ENCODE peak calls at places on chromosomes 7 and 10, in nine cellular contexts. C is fibroblast of lung, T is lower lobe of right lung, P is brain microvascular endothelial cell, U is psoas muscle, E is pancreas, O is hepatocyte, L is fibroblast of mammary gland, H is astrocyte of the spinal cord. K is an unnamed sample.

GRCh38 chr7:151821226-151821625 is 55.7 kb downstream of the PRKAG2 start:
- DNase-seq in C (no peak), T (peak; percentile 23), P (no peak), U (peak; percentile 25), E (no peak), O (no peak), L (no peak), H (no peak), K (no peak)

GRCh38 chr7:36967387-36967786 is 243.1 kb upstream of the AOAH start:
- DNase-seq in C (peak; percentile 55), T (no peak), P (peak; percentile 50), U (no peak), E (no peak), O (peak; percentile 71), L (peak; percentile 71), H (peak; percentile 71), K (peak; percentile 66)

GRCh38 chr7:7257899-7258692 is 75.8 kb downstream of the C1GALT1 start:
- DNase-seq in C (no peak), T (no peak), P (no peak), U (no peak), E (no peak), O (no peak), L (no peak), H (no peak), K (no peak)

GRCh38 chr10:14953452-14954000 is 370 bp downstream of the DCLRE1C start:
- DNase-seq in C (peak; percentile 73), T (peak; percentile 76), P (peak; percentile 56), U (peak; percentile 75), E (no peak), O (peak; percentile 63), L (peak; percentile 76), H (peak; percentile 70), K (peak; percentile 68)

GRCh38 chr7:95470452-95470851 is 15.3 kb upstream of the ASB4 start:
- DNase-seq in C (peak; percentile 75), T (no peak), P (peak; percentile 81), U (no peak), E (no peak), O (peak; percentile 40), L (peak; percentile 68), H (peak; percentile 75), K (no peak)

GRCh38 chr10:23070819-23071218 is 24.6 kb upstream of the MSRB2 start:
- DNase-seq in C (no peak), T (no peak), P (no peak), U (no peak), E (no peak), O (no peak), L (no peak), H (no peak), K (no peak)

GRCh38 chr7:12706900-12707536 is 19.6 kb downstream of the ARL4A start:
- DNase-seq in C (peak; percentile 83), T (no peak), P (peak; percentile 65), U (no peak), E (no peak), O (no peak), L (peak; percentile 85), H (peak; percentile 68), K (peak; percentile 41)

GRCh38 chr7:55052726-55053431 is 34.1 kb downstream of the EGFR start:
- DNase-seq in C (peak; percentile 70), T (no peak), P (peak; percentile 72), U (no peak), E (no peak), O (no peak), L (peak; percentile 84), H (peak; percentile 76), K (peak; percentile 32)

GRCh38 chr10:54769051-54769450 is 32.0 kb downstream of the PCDH15 start:
- DNase-seq in C (no peak), T (no peak), P (no peak), U (no peak), E (no peak), O (no peak), L (no peak), H (no peak), K (no peak)

GRCh38 chr10:100743626-100744135 is 1.7 kb upstream of the PAX2 start:
- DNase-seq in C (peak; percentile 44), T (no peak), P (no peak), U (no peak), E (no peak), O (peak; percentile 76), L (peak; percentile 67), H (no peak), K (peak; percentile 58)

GRCh38 chr10:77386365-77386764 is 251.2 kb downstream of the KCNMA1 start:
- DNase-seq in C (no peak), T (no peak), P (no peak), U (no peak), E (no peak), O (no peak), L (no peak), H (no peak), K (no peak)
- H3K4me3 ChIP-seq in C (no peak overlapping the region), T (no peak overlapping the region), P (no peak overlapping the region), U (no peak overlapping the region), E (no peak overlapping the region), O (no peak overlapping the region), L (no peak overlapping the region), H (no peak overlapping the region), K (no peak overlapping the region)

GRCh38 chr10:73944356-73945100 is 33.6 kb downstream of the PLAU start:
- DNase-seq in C (no peak), T (no peak), P (no peak), U (no peak), E (no peak), O (no peak), L (no peak), H (no peak), K (no peak)
- TF ChIP-seq CTCF in C (no peak), T (no peak), P (no peak), U (no peak), E (no peak), O (no peak), L (no peak), H (no peak), K (no peak)

DNA sequence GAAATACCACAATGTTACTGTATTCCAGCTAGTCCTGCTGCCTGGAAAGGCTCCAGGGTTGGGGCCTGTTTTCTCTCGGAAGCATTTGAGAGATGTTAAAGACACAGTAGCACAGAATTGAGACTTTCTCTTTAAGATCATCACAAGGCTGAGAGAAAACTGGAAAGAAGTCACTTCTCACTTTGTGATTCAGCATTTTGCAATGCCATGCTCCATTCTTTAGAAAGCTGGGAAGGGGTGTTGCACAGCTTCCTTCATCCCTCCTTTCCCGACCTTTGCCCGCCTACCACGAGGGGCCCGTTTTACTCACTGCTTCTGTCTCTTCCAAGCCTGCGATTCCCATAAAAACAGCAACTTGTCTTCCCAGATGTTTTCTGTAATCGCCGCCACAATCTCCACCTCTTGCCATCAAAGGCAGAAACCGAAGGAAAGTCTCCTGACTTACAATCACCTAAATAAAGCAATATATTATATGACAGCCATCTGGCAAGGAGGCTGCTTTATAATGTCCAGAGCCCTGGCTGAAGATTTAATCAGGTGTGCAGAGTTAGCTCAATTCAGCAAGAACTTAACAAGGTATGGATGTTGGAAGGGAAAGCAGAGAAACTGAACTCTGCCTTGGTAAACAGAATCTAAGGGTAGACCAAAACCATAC is 18.9 kb downstream of the NOD1 start:
- DNase-seq in C (peak; percentile 96), T (no peak), P (peak; percentile 81), U (no peak), E (no peak), O (peak; percentile 87), L (peak; percentile 97), H (peak; percentile 93), K (peak; percentile 97)
- H3K4me3 ChIP-seq in C (peak overlapping the region; percentile 8), T (no peak overlapping the region), P (no peak overlapping the region), U (no peak overlapping the region), E (no peak overlapping the region), O (no peak overlapping the region), L (no peak overlapping the region), H (no peak overlapping the region), K (peak overlapping the region; percentile 6)

GRCh38 chr10:45313264-45313873 is 2.0 kb downstream of the OR13A1 start:
- DNase-seq in C (no peak), T (no peak), P (no peak), U (no peak), E (no peak), O (no peak), L (no peak), H (no peak), K (no peak)

GRCh38 chr10:45308707-45309106 is 6.7 kb downstream of the OR13A1 start:
- DNase-seq in C (no peak), T (no peak), P (no peak), U (no peak), E (no peak), O (peak; percentile 8), L (no peak), H (no peak), K (no peak)
- TF ChIP-seq CTCF in C (no peak), T (peak; percentile 19), P (no peak), U (no peak), E (no peak), O (no peak), L (no peak), H (no peak), K (no peak)